ENCODE peak calls at places on chromosome X, in five cellular contexts. One of them, this sample, is unnamed.

GRCh38 chrX:30060718-30061117 is 154.6 kb upstream of the MAGEB2 start:
- DNase-seq in ovary: no peak
- DNase-seq in H9: no peak
- DNase-seq in heart right ventricle: no peak
- DNase-seq in MM.1S: no peak
- DNase-seq in this sample: peak; percentile 23

GRCh38 chrX:68424719-68425118 is 8.6 kb downstream of the OPHN1 start:
- DNase-seq in ovary: no peak
- DNase-seq in H9: no peak
- DNase-seq in heart right ventricle: no peak
- DNase-seq in MM.1S: no peak
- DNase-seq in this sample: no peak

GRCh38 chrX:70613295-70613694 is 168.7 kb downstream of the DLG3 start:
- DNase-seq in ovary: no peak
- DNase-seq in H9: no peak
- DNase-seq in heart right ventricle: no peak
- DNase-seq in MM.1S: no peak
- DNase-seq in this sample: peak; percentile 8

GRCh38 chrX:49799828-49800227 is 29.3 kb upstream of the PAGE4 start:
- DNase-seq in ovary: no peak
- DNase-seq in H9: no peak
- DNase-seq in heart right ventricle: no peak
- DNase-seq in MM.1S: no peak
- DNase-seq in this sample: no peak

GRCh38 chrX:39944416-39944815 is 153.3 kb downstream of the BCOR start:
- DNase-seq in ovary: no peak
- DNase-seq in H9: no peak
- DNase-seq in heart right ventricle: no peak
- DNase-seq in MM.1S: no peak
- DNase-seq in this sample: no peak

GRCh38 chrX:9519546-9520210 is 54.8 kb downstream of the TBL1X start:
- DNase-seq in ovary: no peak
- DNase-seq in H9: no peak
- DNase-seq in heart right ventricle: no peak
- DNase-seq in MM.1S: no peak
- DNase-seq in this sample: peak; percentile 56

GRCh38 chrX:50202539-50202938 is 1.7 kb upstream of the AKAP4 start:
- DNase-seq in ovary: no peak
- DNase-seq in H9: no peak
- DNase-seq in heart right ventricle: no peak
- DNase-seq in MM.1S: no peak
- DNase-seq in this sample: no peak

GRCh38 chrX:39996561-39996960 is 101.2 kb downstream of the BCOR start:
- DNase-seq in ovary: no peak
- DNase-seq in H9: no peak
- DNase-seq in heart right ventricle: no peak
- DNase-seq in MM.1S: no peak
- DNase-seq in this sample: no peak

GRCh38 chrX:107716816-107717700 is 58.5 kb downstream of the TSC22D3 start:
- DNase-seq in ovary: peak; percentile 91
- DNase-seq in H9: peak; percentile 80
- DNase-seq in heart right ventricle: peak; percentile 90
- DNase-seq in MM.1S: peak; percentile 94
- DNase-seq in this sample: peak; percentile 66

GRCh38 chrX:68830486-68831404 is 1.9 kb downstream of the EFNB1 start:
- DNase-seq in ovary: peak; percentile 15
- DNase-seq in H9: peak; percentile 22
- DNase-seq in heart right ventricle: no peak
- DNase-seq in MM.1S: no peak
- DNase-seq in this sample: no peak

GRCh38 chrX:111483140-111483539 is 28.3 kb upstream of the SERTM2 start:
- DNase-seq in ovary: no peak
- DNase-seq in H9: no peak
- DNase-seq in heart right ventricle: no peak
- DNase-seq in MM.1S: no peak
- DNase-seq in this sample: no peak

GRCh38 chrX:119684916-119685224 is 8.1 kb downstream of the SEPTIN6 start:
- DNase-seq in ovary: no peak
- DNase-seq in H9: no peak
- DNase-seq in heart right ventricle: no peak
- DNase-seq in MM.1S: no peak
- DNase-seq in this sample: no peak

GRCh38 chrX:150365051-150365952 is 2.2 kb downstream of the MAMLD1 start:
- DNase-seq in ovary: peak; percentile 83
- DNase-seq in H9: peak; percentile 71
- DNase-seq in heart right ventricle: peak; percentile 68
- DNase-seq in MM.1S: peak; percentile 46
- DNase-seq in this sample: peak; percentile 63

GRCh38 chrX:44843318-44843702 is 511 bp upstream of the DUSP21 start:
- DNase-seq in ovary: no peak
- DNase-seq in H9: no peak
- DNase-seq in heart right ventricle: no peak
- DNase-seq in MM.1S: no peak
- DNase-seq in this sample: no peak

GRCh38 chrX:48648299-48648698 is 35.3 kb upstream of the WAS start:
- DNase-seq in ovary: peak; percentile 48
- DNase-seq in H9: peak; percentile 62
- DNase-seq in heart right ventricle: peak; percentile 25
- DNase-seq in MM.1S: peak; percentile 66
- DNase-seq in this sample: peak; percentile 48

GRCh38 chrX:68490644-68491043 is 8.2 kb upstream of the YIPF6 start:
- DNase-seq in ovary: no peak
- DNase-seq in H9: no peak
- DNase-seq in heart right ventricle: no peak
- DNase-seq in MM.1S: no peak
- DNase-seq in this sample: peak; percentile 34

GRCh38 chrX:131063613-131064012 is 5.5 kb downstream of the ARHGAP36 start:
- DNase-seq in ovary: no peak
- DNase-seq in H9: no peak
- DNase-seq in heart right ventricle: no peak
- DNase-seq in MM.1S: no peak
- DNase-seq in this sample: no peak

GRCh38 chrX:55014897-55015299 is 14.7 kb downstream of the APEX2 start:
- DNase-seq in ovary: no peak
- DNase-seq in H9: no peak
- DNase-seq in heart right ventricle: no peak
- DNase-seq in MM.1S: no peak
- DNase-seq in this sample: no peak

GRCh38 chrX:55006827-55007621 is 6.9 kb downstream of the APEX2 start:
- DNase-seq in ovary: no peak
- DNase-seq in H9: no peak
- DNase-seq in heart right ventricle: no peak
- DNase-seq in MM.1S: no peak
- DNase-seq in this sample: no peak

GRCh38 chrX:55008571-55009358 is 8.6 kb downstream of the APEX2 start:
- DNase-seq in ovary: no peak
- DNase-seq in H9: no peak
- DNase-seq in heart right ventricle: peak; percentile 13
- DNase-seq in MM.1S: no peak
- DNase-seq in this sample: peak; percentile 17

GRCh38 chrX:55007633-55008032 is 7.5 kb downstream of the APEX2 start:
- DNase-seq in ovary: peak; percentile 74
- DNase-seq in H9: no peak
- DNase-seq in heart right ventricle: peak; percentile 24
- DNase-seq in MM.1S: no peak
- DNase-seq in this sample: peak; percentile 79

GRCh38 chrX:55011294-55011693 is 11.1 kb downstream of the APEX2 start:
- DNase-seq in ovary: no peak
- DNase-seq in H9: no peak
- DNase-seq in heart right ventricle: no peak
- DNase-seq in MM.1S: no peak
- DNase-seq in this sample: no peak
- TF ChIP-seq CTCF in ovary: no peak
- TF ChIP-seq CTCF in H9: peak; percentile 52
- TF ChIP-seq CTCF in heart right ventricle: no peak
- TF ChIP-seq CTCF in MM.1S: peak; percentile 29
- TF ChIP-seq CTCF in this sample: peak; percentile 34

DNA sequence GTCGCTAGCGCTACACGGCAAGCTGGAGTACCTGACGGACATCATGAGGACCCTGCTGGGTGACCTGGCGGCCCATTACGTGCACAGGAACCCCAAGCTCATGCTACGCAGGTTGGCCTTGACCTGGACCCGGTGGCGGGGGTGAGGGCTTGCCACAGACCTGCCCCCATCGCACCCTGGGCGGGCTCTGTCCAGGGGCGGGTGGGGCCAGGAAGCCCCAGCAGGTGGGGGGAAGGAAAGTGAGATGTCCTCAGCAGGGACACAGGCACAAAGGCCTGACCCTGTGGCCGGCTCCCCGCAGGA is 5.6 kb upstream of the SRPK3 start:
- DNase-seq in ovary: no peak
- DNase-seq in H9: no peak
- DNase-seq in heart right ventricle: no peak
- DNase-seq in MM.1S: no peak
- DNase-seq in this sample: no peak
- H3K27ac ChIP-seq in ovary: no peak overlapping the region
- H3K27ac ChIP-seq in H9: no peak overlapping the region
- H3K27ac ChIP-seq in heart right ventricle: no peak overlapping the region
- H3K27ac ChIP-seq in MM.1S: no peak overlapping the region
- H3K27ac ChIP-seq in this sample: no peak overlapping the region

GRCh38 chrX:144715356-144715755 is 531.9 kb upstream of the SPANXN1 start:
- DNase-seq in ovary: no peak
- DNase-seq in H9: no peak
- DNase-seq in heart right ventricle: no peak
- DNase-seq in MM.1S: no peak
- DNase-seq in this sample: no peak

GRCh38 chrX:144709841-144710240 is 537.5 kb upstream of the SPANXN1 start:
- DNase-seq in ovary: no peak
- DNase-seq in H9: no peak
- DNase-seq in heart right ventricle: no peak
- DNase-seq in MM.1S: no peak
- DNase-seq in this sample: no peak
- TF ChIP-seq CTCF in ovary: no peak
- TF ChIP-seq CTCF in H9: no peak
- TF ChIP-seq CTCF in heart right ventricle: no peak
- TF ChIP-seq CTCF in MM.1S: no peak
- TF ChIP-seq CTCF in this sample: no peak

GRCh38 chrX:114095789-114096188 is 488.1 kb upstream of the HTR2C start:
- DNase-seq in ovary: no peak
- DNase-seq in H9: no peak
- DNase-seq in heart right ventricle: no peak
- DNase-seq in MM.1S: no peak
- DNase-seq in this sample: no peak
- H3K27ac ChIP-seq in ovary: no peak overlapping the region
- H3K27ac ChIP-seq in H9: no peak overlapping the region
- H3K27ac ChIP-seq in heart right ventricle: no peak overlapping the region
- H3K27ac ChIP-seq in MM.1S: no peak overlapping the region
- H3K27ac ChIP-seq in this sample: no peak overlapping the region

DNA sequence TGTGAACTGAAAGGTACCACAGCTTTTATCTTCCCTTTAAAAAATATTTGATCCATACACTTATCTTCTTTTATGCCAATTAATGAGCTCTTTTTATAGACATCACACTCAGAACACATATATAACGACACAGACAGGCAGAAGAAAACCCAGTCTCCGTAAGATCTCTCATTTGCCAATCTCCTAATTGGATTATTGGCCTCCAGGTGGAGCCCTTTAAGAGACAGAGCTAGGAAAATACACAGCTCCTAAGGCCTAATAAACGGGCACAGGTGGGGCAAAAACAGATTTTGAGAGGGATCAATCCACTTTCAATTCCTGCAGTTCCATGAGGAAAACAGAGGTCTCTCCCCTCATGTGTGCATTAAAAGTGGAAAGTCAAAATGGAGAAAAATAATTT is 1495.4 kb downstream of the RPA4 start:
- DNase-seq in ovary: no peak
- DNase-seq in H9: peak; percentile 31
- DNase-seq in heart right ventricle: no peak
- DNase-seq in MM.1S: no peak
- DNase-seq in this sample: no peak
- TF ChIP-seq CTCF in ovary: no peak
- TF ChIP-seq CTCF in H9: peak; percentile 74
- TF ChIP-seq CTCF in heart right ventricle: no peak
- TF ChIP-seq CTCF in MM.1S: peak; percentile 16
- TF ChIP-seq CTCF in this sample: no peak

GRCh38 chrX:152641996-152642395 is 4.3 kb downstream of the GABRQ start:
- DNase-seq in ovary: no peak
- DNase-seq in H9: peak; percentile 61
- DNase-seq in heart right ventricle: no peak
- DNase-seq in MM.1S: no peak
- DNase-seq in this sample: peak; percentile 42
- H3K27ac ChIP-seq in ovary: no peak overlapping the region
- H3K27ac ChIP-seq in H9: no peak overlapping the region
- H3K27ac ChIP-seq in heart right ventricle: no peak overlapping the region
- H3K27ac ChIP-seq in MM.1S: no peak overlapping the region
- H3K27ac ChIP-seq in this sample: no peak overlapping the region

GRCh38 chrX:53445977-53446376 is 11.8 kb upstream of the HSD17B10 start:
- DNase-seq in ovary: no peak
- DNase-seq in H9: peak; percentile 49
- DNase-seq in heart right ventricle: no peak
- DNase-seq in MM.1S: peak; percentile 46
- DNase-seq in this sample: peak; percentile 44
- TF ChIP-seq CTCF in ovary: peak; percentile 16
- TF ChIP-seq CTCF in H9: peak; percentile 68
- TF ChIP-seq CTCF in heart right ventricle: peak; percentile 42
- TF ChIP-seq CTCF in MM.1S: peak; percentile 63
- TF ChIP-seq CTCF in this sample: peak; percentile 66

GRCh38 chrX:46647251-46647650 is 73.7 kb downstream of the CHST7 start:
- DNase-seq in ovary: no peak
- DNase-seq in H9: no peak
- DNase-seq in heart right ventricle: no peak
- DNase-seq in MM.1S: no peak
- DNase-seq in this sample: no peak

GRCh38 chrX:46653482-46653881 is 79.9 kb downstream of the CHST7 start:
- DNase-seq in ovary: no peak
- DNase-seq in H9: peak; percentile 63
- DNase-seq in heart right ventricle: no peak
- DNase-seq in MM.1S: no peak
- DNase-seq in this sample: peak; percentile 23

GRCh38 chrX:46648660-46649059 is 75.1 kb downstream of the CHST7 start:
- DNase-seq in ovary: no peak
- DNase-seq in H9: no peak
- DNase-seq in heart right ventricle: no peak
- DNase-seq in MM.1S: no peak
- DNase-seq in this sample: no peak

GRCh38 chrX:46645614-46646013 is 72.0 kb downstream of the CHST7 start:
- DNase-seq in ovary: no peak
- DNase-seq in H9: no peak
- DNase-seq in heart right ventricle: no peak
- DNase-seq in MM.1S: no peak
- DNase-seq in this sample: no peak

GRCh38 chrX:46649421-46650260 is 76.1 kb downstream of the CHST7 start:
- DNase-seq in ovary: peak; percentile 58
- DNase-seq in H9: peak; percentile 69
- DNase-seq in heart right ventricle: peak; percentile 65
- DNase-seq in MM.1S: peak; percentile 17
- DNase-seq in this sample: peak; percentile 62
- H3K27ac ChIP-seq in ovary: no peak overlapping the region
- H3K27ac ChIP-seq in H9: peak overlapping the region; percentile 100
- H3K27ac ChIP-seq in heart right ventricle: peak overlapping the region; percentile 41
- H3K27ac ChIP-seq in MM.1S: peak overlapping the region; percentile 23
- H3K27ac ChIP-seq in this sample: no peak overlapping the region